ENCODE peak calls at places on chromosomes 6 and 20, in five cellular contexts. K is BE2C, A is left ventricle myocardium inferior, D is EH, F is aorta. N is an unnamed sample.

GRCh38 chr6:43278524-43279078 is 19.5 kb upstream of the SLC22A7 start:
- DNase-seq in K (no peak), A (no peak), D (peak; percentile 74), F (no peak), N (no peak)

GRCh38 chr20:25040438-25040831 is 17.5 kb downstream of the ACSS1 start:
- DNase-seq in K (no peak), A (no peak), D (peak; percentile 75), F (peak; percentile 68), N (no peak)

GRCh38 chr6:105072799-105073199 is 107.0 kb downstream of the POPDC3 start:
- DNase-seq in K (no peak), A (no peak), D (peak; percentile 34), F (no peak), N (no peak)

GRCh38 chr6:136607932-136608772 is 57.9 kb upstream of the MAP7 start:
- DNase-seq in K (peak; percentile 73), A (peak; percentile 44), D (peak; percentile 57), F (peak; percentile 73), N (peak; percentile 78)

GRCh38 chr20:52812231-52812847 is 159.8 kb upstream of the TSHZ2 start:
- DNase-seq in K (peak; percentile 22), A (no peak), D (no peak), F (no peak), N (no peak)

GRCh38 chr6:147169529-147169928 is 34.7 kb upstream of the STXBP5 start:
- DNase-seq in K (no peak), A (no peak), D (no peak), F (no peak), N (no peak)

GRCh38 chr20:58130574-58130973 is 97.9 kb downstream of the ANKRD60 start:
- DNase-seq in K (no peak), A (no peak), D (no peak), F (no peak), N (no peak)

GRCh38 chr6:57303931-57304681 is 13.3 kb upstream of the PRIM2 start:
- DNase-seq in K (no peak), A (no peak), D (peak; percentile 65), F (no peak), N (no peak)

GRCh38 chr6:43708857-43709653 is 21.5 kb upstream of the MRPS18A start:
- DNase-seq in K (no peak), A (no peak), D (peak; percentile 72), F (no peak), N (no peak)

GRCh38 chr20:41003143-41003932 is 25.3 kb upstream of the TOP1 start:
- DNase-seq in K (no peak), A (peak; percentile 49), D (peak; percentile 97), F (peak; percentile 84), N (peak; percentile 62)

N was measured in right lobe of liver.